ENCODE peak calls at places on chromosome 16, in six cellular contexts. L, A, F, N, C and S are unnamed samples.

GRCh38 chr16:61182416-61182815 is 853.8 kb downstream of the CDH8 start:
- ATAC-seq in L (no peak), A (no peak), F (no peak), N (no peak), C (no peak), S (no peak)

GRCh38 chr16:87713469-87714229 is 52.1 kb downstream of the KLHDC4 start:
- ATAC-seq in L (no peak), A (no peak), F (no peak), N (no peak), C (peak), S (no peak)

GRCh38 chr16:27230562-27230991 is 27.3 kb downstream of the KDM8 start:
- ATAC-seq in L (peak), A (no peak), F (no peak), N (no peak), C (no peak), S (no peak)

GRCh38 chr16:48076455-48077012 is 79.3 kb downstream of the ABCC12 start:
- ATAC-seq in L (peak), A (no peak), F (no peak), N (peak), C (no peak), S (no peak)

GRCh38 chr16:14562691-14563491 is 67.2 kb downstream of the PARN start:
- ATAC-seq in L (peak), A (peak), F (peak), N (peak), C (peak), S (peak)

GRCh38 chr16:29111421-29111820 is 126.6 kb downstream of the LAT start:
- ATAC-seq in L (no peak), A (no peak), F (no peak), N (no peak), C (no peak), S (no peak)

GRCh38 chr16:71479420-71479819 is 9.7 kb downstream of the ZNF19 start:
- ATAC-seq in L (peak), A (peak), F (no peak), N (no peak), C (peak), S (no peak)

GRCh38 chr16:47732806-47733150 is 271.6 kb downstream of the PHKB start:
- ATAC-seq in L (no peak), A (no peak), F (no peak), N (peak), C (no peak), S (no peak)

GRCh38 chr16:88769617-88770458 is 15.2 kb downstream of the PIEZO1 start:
- ATAC-seq in L (peak), A (peak), F (no peak), N (peak), C (peak), S (no peak)

GRCh38 chr16:29653436-29653835 is 9.6 kb upstream of the SPN start:
- ATAC-seq in L (peak), A (no peak), F (peak), N (no peak), C (peak), S (no peak)

GRCh38 chr16:74760007-74760767 is 14.4 kb downstream of the FA2H start:
- ATAC-seq in L (peak), A (no peak), F (no peak), N (peak), C (peak), S (no peak)

GRCh38 chr16:77711775-77712174 is 10.5 kb upstream of the NUDT7 start:
- ATAC-seq in L (peak), A (no peak), F (no peak), N (no peak), C (no peak), S (no peak)

GRCh38 chr16:87486282-87486681 is 6.5 kb downstream of the ZCCHC14 start:
- ATAC-seq in L (no peak), A (no peak), F (no peak), N (no peak), C (no peak), S (no peak)

GRCh38 chr16:29148867-29149272 is 164.0 kb downstream of the LAT start:
- ATAC-seq in L (no peak), A (peak), F (peak), N (no peak), C (no peak), S (no peak)

GRCh38 chr16:70577256-70577698 is 53.7 kb downstream of the SF3B3 start:
- ATAC-seq in L (peak), A (peak), F (no peak), N (peak), C (peak), S (no peak)

GRCh38 chr16:87724490-87725291 is 41.1 kb downstream of the KLHDC4 start:
- ATAC-seq in L (no peak), A (no peak), F (no peak), N (no peak), C (peak), S (no peak)

GRCh38 chr16:11689031-11689840 is 21.0 kb downstream of the SNN start:
- ATAC-seq in L (no peak), A (no peak), F (peak), N (no peak), C (peak), S (no peak)

GRCh38 chr16:70706948-70707465 is 21.2 kb upstream of the MTSS2 start:
- ATAC-seq in L (no peak), A (no peak), F (no peak), N (peak), C (no peak), S (peak)

GRCh38 chr16:89471225-89471624 is 19.1 kb downstream of the ANKRD11 start:
- ATAC-seq in L (no peak), A (no peak), F (peak), N (no peak), C (no peak), S (peak)

GRCh38 chr16:89112377-89113151 is 18.9 kb downstream of the ACSF3 start:
- ATAC-seq in L (no peak), A (no peak), F (no peak), N (no peak), C (no peak), S (no peak)

GRCh38 chr16:31486036-31486435 is 3.1 kb downstream of the SLC5A2 start:
- ATAC-seq in L (no peak), A (no peak), F (no peak), N (no peak), C (no peak), S (no peak)

GRCh38 chr16:67544329-67544841 is 15.8 kb downstream of the RIPOR1 start:
- ATAC-seq in L (peak), A (peak), F (no peak), N (no peak), C (no peak), S (no peak)

GRCh38 chr16:80198265-80198994 is 342.4 kb upstream of the DYNLRB2 start:
- ATAC-seq in L (no peak), A (no peak), F (no peak), N (peak), C (no peak), S (no peak)

GRCh38 chr16:81731636-81732035 is 47.5 kb upstream of the PLCG2 start:
- ATAC-seq in L (no peak), A (no peak), F (no peak), N (no peak), C (no peak), S (no peak)

GRCh38 chr16:74562117-74562516 is 44.8 kb downstream of the GLG1 start:
- ATAC-seq in L (no peak), A (no peak), F (no peak), N (no peak), C (no peak), S (no peak)

GRCh38 chr16:19555938-19556778 is 655 bp downstream of the VPS35L start:
- ATAC-seq in L (peak), A (peak), F (peak), N (peak), C (peak), S (no peak)

DNA sequence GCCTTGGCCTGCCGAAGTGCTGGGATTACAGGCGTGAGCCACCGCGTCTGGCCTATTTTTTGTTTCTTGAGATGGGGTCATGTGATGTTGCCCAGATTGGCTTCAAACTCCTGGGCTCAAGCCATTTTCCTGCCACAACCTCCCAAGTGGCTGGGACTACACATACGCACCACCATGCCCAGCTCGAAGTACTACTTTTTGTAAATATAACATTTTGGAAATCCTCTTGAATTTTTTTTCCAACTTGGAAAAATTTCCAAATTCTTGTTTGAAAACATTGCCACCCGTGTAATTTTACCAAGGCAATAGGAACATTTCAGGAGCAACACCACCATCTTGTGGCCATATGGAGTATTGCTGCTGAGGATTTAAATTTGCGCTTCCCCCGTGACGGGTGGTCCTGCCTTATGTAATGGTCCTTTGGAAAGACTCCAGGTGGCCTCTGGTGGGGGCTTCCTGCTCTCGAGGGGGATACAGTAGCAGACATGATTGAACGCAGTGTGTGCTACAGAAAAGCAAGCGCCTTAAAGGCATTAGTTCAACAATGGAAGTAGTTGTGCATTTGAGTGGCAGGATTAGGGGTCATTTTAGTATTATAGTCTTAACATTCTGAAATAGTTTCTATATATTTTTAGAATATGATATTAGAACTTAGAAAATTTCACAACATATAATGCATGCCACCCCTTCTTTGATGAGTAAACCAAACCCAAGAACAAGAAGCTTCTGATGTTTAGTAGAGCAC is 8.0 kb downstream of the FLYWCH1 start:
- ATAC-seq in L (no peak), A (peak), F (peak), N (peak), C (peak), S (peak)
- TF ChIP-seq EP300 in L (no peak), A (no peak), F (no peak), N (no peak), C (no peak), S (no peak)

DNA sequence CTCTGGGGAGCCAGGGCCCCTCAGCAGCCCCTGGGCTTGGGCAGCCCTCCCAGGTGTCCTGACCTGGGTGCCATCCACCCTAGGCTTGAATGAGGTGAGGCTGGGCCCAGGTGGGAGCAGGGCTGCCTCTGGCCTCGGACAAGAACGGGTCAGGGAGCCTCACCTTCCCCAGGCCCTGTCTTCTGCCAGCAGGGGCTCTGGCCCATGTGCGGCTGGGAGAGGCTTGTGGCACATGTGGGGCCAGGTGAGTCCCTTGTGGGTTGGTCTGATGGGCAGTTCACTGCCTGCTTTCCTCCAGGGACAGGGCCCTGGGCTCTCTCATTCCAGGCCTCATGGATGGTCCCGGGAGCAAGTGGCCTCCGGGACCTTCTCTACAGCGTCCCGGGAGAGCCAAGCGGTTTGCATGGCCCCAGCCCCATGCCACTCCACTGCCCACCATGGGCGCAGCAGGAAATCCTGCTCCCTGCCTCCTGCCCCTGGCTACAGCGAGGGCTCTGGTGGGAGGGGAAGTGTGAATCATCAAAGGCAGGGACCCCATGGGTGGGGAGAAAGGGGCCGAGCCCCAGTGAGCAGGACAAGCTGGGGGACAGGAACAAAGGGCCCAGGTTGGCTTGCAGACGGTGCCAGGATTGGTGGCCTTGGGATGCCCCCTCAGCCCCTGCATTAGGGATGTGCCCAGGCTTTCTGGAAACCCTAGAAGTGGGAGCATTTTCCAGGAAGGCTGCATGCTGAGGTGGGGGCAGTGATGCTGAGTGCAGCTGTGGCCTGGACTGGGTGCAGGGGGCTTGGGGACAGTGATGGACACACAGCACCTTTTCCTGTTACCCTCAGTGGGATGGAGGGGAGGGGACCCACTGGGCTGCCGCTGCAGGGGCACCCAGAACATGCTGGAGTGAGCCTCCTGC is 12.2 kb downstream of the VASN start:
- ATAC-seq in L (no peak), A (no peak), F (no peak), N (no peak), C (no peak), S (no peak)
- TF ChIP-seq CTCF in L (no peak), A (no peak), F (no peak), N (no peak), C (no peak), S (no peak)

GRCh38 chr16:3023669-3024478 is at the start of the genes HCFC1R1 and THOC6:
- ATAC-seq in L (peak), A (peak), F (peak), N (peak), C (peak), S (peak)
- TF ChIP-seq EP300 in L (no peak), A (no peak), F (no peak), N (no peak), C (no peak), S (no peak)

DNA sequence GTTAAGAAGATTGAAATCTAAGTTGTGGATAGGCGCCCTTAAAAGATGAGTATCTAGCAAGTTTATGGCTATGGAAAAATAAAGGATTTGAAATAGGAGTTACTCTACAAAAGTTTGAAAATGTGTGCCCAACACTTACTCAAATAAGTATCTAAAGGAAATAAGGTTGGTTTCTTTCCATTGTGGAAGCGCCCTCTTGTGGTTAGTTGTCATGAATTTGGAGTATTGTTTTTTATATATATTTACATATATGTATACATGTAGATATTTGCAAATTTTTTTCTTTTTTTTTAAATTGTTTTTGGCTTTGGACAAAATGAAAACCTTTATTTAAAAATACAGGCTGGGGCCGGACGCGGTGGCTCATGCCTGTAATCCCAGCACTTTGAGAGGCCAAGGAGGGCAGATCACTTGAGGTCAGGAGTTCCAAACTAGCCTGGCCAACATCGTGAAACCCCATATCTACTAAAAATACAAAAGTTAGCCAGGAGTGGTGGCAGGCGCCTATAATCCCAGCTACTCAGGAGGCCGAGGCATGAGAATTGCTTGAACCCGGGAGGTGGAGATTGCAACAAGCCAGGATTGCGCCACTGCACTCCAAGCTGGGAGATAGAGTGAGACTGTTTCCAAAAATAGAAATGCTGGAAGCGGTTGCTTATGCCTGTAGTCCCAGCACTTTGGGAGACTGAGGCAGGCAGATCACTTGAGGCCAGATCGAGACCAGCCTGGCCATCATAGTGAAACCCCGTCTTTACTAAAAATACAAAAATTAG is 24.0 kb upstream of the VPS4A start:
- ATAC-seq in L (no peak), A (peak), F (peak), N (no peak), C (peak), S (peak)
- TF ChIP-seq CTCF in L (peak), A (no peak), F (peak), N (peak), C (peak), S (peak)

GRCh38 chr16:9850716-9851115 is 331.5 kb downstream of the GRIN2A start:
- ATAC-seq in L (no peak), A (no peak), F (no peak), N (no peak), C (no peak), S (no peak)
- TF ChIP-seq EP300 in L (no peak), A (no peak), F (no peak), N (no peak), C (no peak), S (no peak)

GRCh38 chr16:49737541-49737940 is 118.4 kb downstream of the ZNF423 start:
- ATAC-seq in L (no peak), A (no peak), F (no peak), N (no peak), C (no peak), S (no peak)

GRCh38 chr16:49742428-49743205 is 113.3 kb downstream of the ZNF423 start:
- ATAC-seq in L (no peak), A (no peak), F (no peak), N (no peak), C (no peak), S (no peak)

GRCh38 chr16:49740190-49740589 is 115.7 kb downstream of the ZNF423 start:
- ATAC-seq in L (no peak), A (no peak), F (no peak), N (no peak), C (no peak), S (no peak)

GRCh38 chr16:49743206-49743470 is 112.8 kb downstream of the ZNF423 start:
- ATAC-seq in L (no peak), A (no peak), F (no peak), N (no peak), C (no peak), S (no peak)

DNA sequence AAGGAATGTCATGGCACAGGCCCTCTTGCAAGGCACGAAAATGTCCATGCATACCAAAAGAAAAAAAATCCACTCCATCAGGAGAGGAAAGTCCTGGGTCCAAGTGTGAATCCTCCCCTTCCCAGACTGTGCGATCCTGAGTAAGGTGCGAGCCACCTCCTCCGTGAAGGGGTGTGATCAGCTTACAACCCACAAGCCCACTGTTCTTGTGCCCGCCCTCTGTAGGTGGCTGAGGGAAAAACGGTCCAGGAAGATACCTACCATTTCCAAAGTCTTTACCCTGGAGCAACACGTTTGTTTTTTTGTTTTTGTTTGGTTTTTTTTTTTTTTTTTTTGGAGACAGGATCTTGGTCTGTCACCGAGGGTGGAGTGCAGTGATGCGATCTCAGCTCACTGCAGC is 116.5 kb downstream of the ZNF423 start:
- ATAC-seq in L (peak), A (peak), F (no peak), N (peak), C (no peak), S (no peak)
- TF ChIP-seq CTCF in L (peak), A (peak), F (no peak), N (no peak), C (peak), S (no peak)

GRCh38 chr16:50152386-50152806 is 710 bp upstream of the TENT4B start:
- ATAC-seq in L (peak), A (peak), F (peak), N (peak), C (peak), S (no peak)

GRCh38 chr16:50151744-50152143 is 1.4 kb upstream of the TENT4B start:
- ATAC-seq in L (no peak), A (no peak), F (no peak), N (no peak), C (no peak), S (no peak)

GRCh38 chr16:50153648-50154368 is 702 bp downstream of the TENT4B start:
- ATAC-seq in L (peak), A (peak), F (no peak), N (peak), C (peak), S (no peak)

GRCh38 chr16:50154369-50154947 is 1.4 kb downstream of the TENT4B start:
- ATAC-seq in L (peak), A (no peak), F (no peak), N (no peak), C (no peak), S (no peak)

GRCh38 chr16:50152807-50153647 is at the start of gene TENT4B:
- ATAC-seq in L (peak), A (peak), F (peak), N (peak), C (peak), S (peak)
- TF ChIP-seq EP300 in L (peak), A (no peak), F (no peak), N (no peak), C (no peak), S (no peak)